ENCODE peak calls at places on chromosomes 3 and 15, in six cellular contexts. O, T, M, L, R and D are unnamed samples.

GRCh38 chr3:5277612-5278236 is 90.2 kb downstream of the EDEM1 start:
- DNase-seq in O (no peak), T (no peak), M (no peak), L (no peak), R (no peak), D (no peak)

GRCh38 chr15:74750759-74751158 is 2.1 kb downstream of the CYP1A2 start:
- DNase-seq in O (no peak), T (no peak), M (no peak), L (no peak), R (no peak), D (no peak)

GRCh38 chr3:189142527-189142926 is 29.2 kb upstream of the TPRG1 start:
- DNase-seq in O (no peak), T (no peak), M (no peak), L (no peak), R (no peak), D (no peak)

GRCh38 chr3:115348951-115349745 is 202.1 kb upstream of the ZBTB20 start:
- DNase-seq in O (no peak), T (no peak), M (no peak), L (no peak), R (no peak), D (no peak)

GRCh38 chr3:127420825-127421224 is 133.0 kb upstream of the PRR20G start:
- DNase-seq in O (no peak), T (no peak), M (no peak), L (no peak), R (no peak), D (no peak)

GRCh38 chr15:70023064-70023768 is 74.5 kb downstream of the TLE3 start:
- DNase-seq in O (peak), T (peak), M (peak), L (peak), R (no peak), D (no peak)

GRCh38 chr15:71547066-71547465 is 263.3 kb upstream of the NR2E3 start:
- DNase-seq in O (no peak), T (no peak), M (no peak), L (no peak), R (no peak), D (no peak)

GRCh38 chr15:49135893-49136292 is 19.5 kb downstream of the COPS2 start:
- DNase-seq in O (no peak), T (no peak), M (no peak), L (no peak), R (no peak), D (no peak)

GRCh38 chr3:176193032-176193698 is 1004.1 kb downstream of the TBL1XR1 start:
- DNase-seq in O (no peak), T (no peak), M (no peak), L (no peak), R (no peak), D (no peak)

GRCh38 chr3:133941390-133941789 is 45.7 kb upstream of the RAB6B start:
- DNase-seq in O (no peak), T (no peak), M (no peak), L (no peak), R (no peak), D (peak)

GRCh38 chr3:178971614-178972013 is 100.0 kb downstream of the ZMAT3 start:
- DNase-seq in O (peak), T (no peak), M (no peak), L (no peak), R (no peak), D (no peak)